ENCODE peak calls at places on chromosomes 2 and 18, in eight cellular contexts. T is CD8-positive, alpha-beta memory T cell; M is cardiac fibroblast; Q is brain microvascular endothelial cell; P is NB4; R is fibroblast of villous mesenchyme; O is astrocyte of the spinal cord; G is adipocyte. L is an unnamed sample.
A peak's percentile ranks its signal among the peaks of the same experiment; 100 is the strongest.

GRCh38 chr2:118609138-118609537 is 238.3 kb downstream of the EN1 start:
- DNase-seq in T (no peak), M (no peak), Q (no peak), P (no peak), R (no peak), O (no peak), G (no peak), L (no peak)

GRCh38 chr2:2527162-2527561 is 196.1 kb upstream of the MYT1L start:
- DNase-seq in T (no peak), M (no peak), Q (no peak), P (peak; percentile 19), R (no peak), O (no peak), G (no peak), L (no peak)

GRCh38 chr2:219510512-219511135 is 3.7 kb upstream of the ASIC4 start:
- DNase-seq in T (no peak), M (no peak), Q (no peak), P (no peak), R (no peak), O (no peak), G (no peak), L (no peak)

GRCh38 chr2:64288932-64289655 is 144.9 kb upstream of the PELI1 start:
- DNase-seq in T (no peak), M (peak; percentile 41), Q (no peak), P (no peak), R (peak; percentile 50), O (no peak), G (no peak), L (no peak)

GRCh38 chr2:48250943-48251342 is 279.0 kb upstream of the STON1 start:
- DNase-seq in T (no peak), M (peak; percentile 54), Q (no peak), P (peak; percentile 93), R (peak; percentile 83), O (no peak), G (peak; percentile 75), L (no peak)

GRCh38 chr2:42964444-42965081 is 172.2 kb upstream of the HAAO start:
- DNase-seq in T (no peak), M (peak; percentile 98), Q (peak; percentile 86), P (peak; percentile 80), R (peak; percentile 96), O (peak; percentile 97), G (peak; percentile 97), L (no peak)

GRCh38 chr2:10039658-10040410 is 3.5 kb upstream of the KLF11 start:
- DNase-seq in T (no peak), M (no peak), Q (no peak), P (no peak), R (no peak), O (peak; percentile 13), G (no peak), L (no peak)

GRCh38 chr2:175575346-175576258 is 394.1 kb upstream of the ATP5MC3 start:
- DNase-seq in T (no peak), M (no peak), Q (no peak), P (peak; percentile 54), R (no peak), O (no peak), G (no peak), L (no peak)

GRCh38 chr2:38835015-38835601 is 40.6 kb downstream of the DHX57 start:
- DNase-seq in T (no peak), M (peak; percentile 45), Q (peak; percentile 6), P (peak; percentile 51), R (peak; percentile 40), O (peak; percentile 17), G (peak; percentile 46), L (peak; percentile 4)

GRCh38 chr2:152466925-152467676 is 132.1 kb downstream of the FMNL2 start:
- DNase-seq in T (no peak), M (peak; percentile 69), Q (no peak), P (peak; percentile 86), R (peak; percentile 73), O (no peak), G (peak; percentile 65), L (no peak)

GRCh38 chr2:64019083-64019974 is at the start of gene VPS54:
- DNase-seq in T (peak; percentile 37), M (peak; percentile 69), Q (peak; percentile 34), P (peak; percentile 77), R (peak; percentile 72), O (peak; percentile 58), G (peak; percentile 81), L (no peak)

GRCh38 chr18:9148239-9148552 is 11.6 kb downstream of the ANKRD12 start:
- DNase-seq in T (no peak), M (no peak), Q (no peak), P (no peak), R (no peak), O (no peak), G (no peak), L (no peak)

GRCh38 chr2:9807555-9808305 is 35.5 kb upstream of the TAF1B start:
- DNase-seq in T (no peak), M (no peak), Q (no peak), P (no peak), R (no peak), O (no peak), G (no peak), L (no peak)

GRCh38 chr2:189013047-189013446 is 38.9 kb downstream of the COL3A1 start:
- DNase-seq in T (no peak), M (no peak), Q (no peak), P (no peak), R (peak; percentile 80), O (no peak), G (peak; percentile 44), L (no peak)

GRCh38 chr18:79199691-79200374 is 130.6 kb downstream of the ATP9B start:
- DNase-seq in T (no peak), M (peak; percentile 18), Q (peak; percentile 29), P (no peak), R (peak; percentile 75), O (peak; percentile 10), G (no peak), L (peak; percentile 20)

GRCh38 chr2:174340400-174341300 is 5.9 kb downstream of the SP9 start:
- DNase-seq in T (no peak), M (no peak), Q (no peak), P (peak; percentile 36), R (no peak), O (no peak), G (peak; percentile 6), L (no peak)

GRCh38 chr2:102593516-102593915 is 25.8 kb upstream of the SLC9A2 start:
- DNase-seq in T (no peak), M (no peak), Q (no peak), P (no peak), R (no peak), O (no peak), G (no peak), L (no peak)

GRCh38 chr2:6545336-6545735 is 320.4 kb downstream of the CMPK2 start:
- DNase-seq in T (no peak), M (no peak), Q (no peak), P (no peak), R (no peak), O (no peak), G (no peak), L (no peak)

GRCh38 chr2:11498543-11499034 is 32.6 kb upstream of the E2F6 start:
- DNase-seq in T (no peak), M (no peak), Q (no peak), P (no peak), R (no peak), O (no peak), G (no peak), L (no peak)

GRCh38 chr2:218953366-218953954 is 6.0 kb upstream of the CDK5R2 start:
- DNase-seq in T (no peak), M (no peak), Q (no peak), P (no peak), R (no peak), O (no peak), G (no peak), L (no peak)

GRCh38 chr2:238338710-238339394 is 18.5 kb downstream of the TRAF3IP1 start:
- DNase-seq in T (no peak), M (no peak), Q (no peak), P (no peak), R (no peak), O (no peak), G (no peak), L (no peak)

GRCh38 chr18:33123852-33124251 is 316.7 kb downstream of the CCDC178 start:
- DNase-seq in T (no peak), M (no peak), Q (no peak), P (no peak), R (no peak), O (no peak), G (no peak), L (no peak)

DNA sequence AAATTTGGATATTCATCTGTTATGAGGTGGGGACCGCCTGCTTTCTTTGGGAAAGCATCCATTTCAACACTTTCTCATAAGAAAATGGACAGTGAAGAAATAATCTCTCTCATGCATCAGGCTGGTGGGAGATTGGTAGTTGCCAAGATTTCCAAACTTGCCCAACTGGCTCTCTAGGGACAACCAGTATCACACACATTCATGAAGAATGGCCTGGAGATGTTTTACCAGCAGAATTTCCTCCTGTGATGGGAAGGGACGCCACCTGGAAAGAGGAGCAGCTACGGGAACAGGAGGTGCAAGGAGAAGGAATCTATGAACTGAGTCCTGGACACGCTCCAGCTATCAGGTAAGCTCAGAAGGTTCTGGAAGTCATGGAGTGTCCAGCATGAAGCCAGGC is 39.4 kb downstream of the LIPG start:
- DNase-seq in T (no peak), M (no peak), Q (no peak), P (no peak), R (no peak), O (no peak), G (no peak), L (no peak)
- H3K4me3 ChIP-seq in T (no peak overlapping the region), M (no peak overlapping the region), Q (no peak overlapping the region), P (no peak overlapping the region), R (no peak overlapping the region), O (no peak overlapping the region), G (no peak overlapping the region), L (no peak overlapping the region)

GRCh38 chr2:179239194-179239593 is 25.4 kb downstream of the SESTD1 start:
- DNase-seq in T (no peak), M (no peak), Q (no peak), P (no peak), R (no peak), O (peak; percentile 79), G (no peak), L (peak; percentile 54)
- H3K4me3 ChIP-seq in T (no peak overlapping the region), M (no peak overlapping the region), Q (no peak overlapping the region), P (no peak overlapping the region), R (no peak overlapping the region), O (no peak overlapping the region), G (no peak overlapping the region), L (no peak overlapping the region)

DNA sequence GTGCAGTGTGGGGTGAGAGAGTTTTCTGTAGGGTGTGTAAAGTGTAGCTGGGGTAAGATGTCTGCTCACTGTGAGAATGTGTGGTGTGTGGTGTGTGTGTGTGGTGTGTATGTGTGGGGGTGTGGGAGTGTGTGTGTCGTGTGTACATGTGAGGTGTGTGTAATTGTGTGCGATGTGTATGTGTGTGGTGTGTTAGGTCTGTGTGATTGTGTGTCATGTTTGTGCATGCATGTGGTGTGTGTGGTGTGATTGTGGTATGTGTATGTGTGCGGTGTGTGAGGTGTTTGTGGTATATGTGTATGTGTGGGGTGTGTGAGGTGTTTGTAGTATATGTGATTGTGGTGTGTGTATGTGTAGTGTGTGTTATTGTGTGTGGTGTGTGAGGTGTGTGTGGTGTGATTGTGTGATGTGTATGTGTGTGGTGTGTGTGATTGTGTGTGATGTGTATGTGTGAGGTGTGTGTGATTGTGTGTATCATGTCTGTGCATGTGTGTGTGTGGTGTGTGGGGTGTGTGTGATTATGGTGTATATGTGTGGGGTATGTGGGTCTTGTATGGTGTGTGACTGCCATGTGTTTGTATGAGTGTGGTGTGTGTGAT is 241.7 kb upstream of the HDAC4 start:
- DNase-seq in T (no peak), M (no peak), Q (no peak), P (no peak), R (no peak), O (no peak), G (no peak), L (no peak)
- H3K4me3 ChIP-seq in T (no peak overlapping the region), M (no peak overlapping the region), Q (no peak overlapping the region), P (no peak overlapping the region), R (no peak overlapping the region), O (no peak overlapping the region), G (no peak overlapping the region), L (no peak overlapping the region)

GRCh38 chr2:105739944-105740734 is 4.6 kb upstream of the NCK2 start:
- DNase-seq in T (no peak), M (no peak), Q (no peak), P (peak; percentile 29), R (no peak), O (no peak), G (no peak), L (no peak)
- H3K4me3 ChIP-seq in T (peak overlapping the region; percentile 40), M (no peak overlapping the region), Q (no peak overlapping the region), P (no peak overlapping the region), R (no peak overlapping the region), O (no peak overlapping the region), G (no peak overlapping the region), L (no peak overlapping the region)

L was measured in Jurkat, Clone E6-1.